ENCODE peak calls at places on chromosomes 5 and 9, in seven cellular contexts. A is brain microvascular endothelial cell, P is GM12864, O is Panc1, R is fibroblast of pulmonary artery, C is adrenal gland, H is neural progenitor cell. J is an unnamed sample.

GRCh38 chr9:129140397-129141065 is 29.3 kb downstream of the PTPA start:
- DNase-seq in A (peak; percentile 47), P (no peak), O (no peak), R (peak; percentile 57), C (peak; percentile 53), H (peak; percentile 58), J (no peak)

GRCh38 chr9:98551511-98552286 is 157.0 kb downstream of the GABBR2 start:
- DNase-seq in A (peak; percentile 46), P (no peak), O (no peak), R (peak; percentile 56), C (no peak), H (no peak), J (peak; percentile 52)

GRCh38 chr5:68331202-68332108 is 115.9 kb downstream of the PIK3R1 start:
- DNase-seq in A (peak; percentile 48), P (no peak), O (no peak), R (peak; percentile 55), C (no peak), H (no peak), J (no peak)

GRCh38 chr5:109452661-109453060 is 42.9 kb upstream of the PJA2 start:
- DNase-seq in A (no peak), P (no peak), O (no peak), R (no peak), C (no peak), H (no peak), J (no peak)

GRCh38 chr5:91018185-91018584 is 364.9 kb downstream of the ARRDC3 start:
- DNase-seq in A (no peak), P (no peak), O (no peak), R (no peak), C (no peak), H (no peak), J (peak; percentile 60)

GRCh38 chr9:136821333-136822031 is 13.7 kb downstream of the RABL6 start:
- DNase-seq in A (no peak), P (no peak), O (no peak), R (peak; percentile 37), C (no peak), H (peak; percentile 75), J (no peak)

GRCh38 chr9:112582863-112583262 is 96.2 kb downstream of the KIAA1958 start:
- DNase-seq in A (no peak), P (no peak), O (no peak), R (no peak), C (no peak), H (no peak), J (no peak)

GRCh38 chr5:94779684-94780083 is 161.2 kb downstream of the SLF1 start:
- DNase-seq in A (no peak), P (no peak), O (no peak), R (no peak), C (no peak), H (no peak), J (no peak)

GRCh38 chr5:126868961-126869451 is 92.1 kb downstream of the LMNB1 start:
- DNase-seq in A (peak; percentile 40), P (no peak), O (no peak), R (peak; percentile 54), C (peak; percentile 38), H (peak; percentile 78), J (no peak)

GRCh38 chr5:151123897-151124751 is 33.5 kb downstream of the ANXA6 start:
- DNase-seq in A (peak; percentile 34), P (peak; percentile 80), O (no peak), R (peak; percentile 41), C (peak; percentile 87), H (peak; percentile 16), J (no peak)

GRCh38 chr9:132498811-132499210 is 83.6 kb upstream of the BARHL1 start:
- DNase-seq in A (no peak), P (no peak), O (no peak), R (no peak), C (no peak), H (peak; percentile 72), J (no peak)

GRCh38 chr5:97383996-97384395 is 200.9 kb upstream of the RIOK2 start:
- DNase-seq in A (peak; percentile 32), P (no peak), O (peak; percentile 4), R (peak; percentile 25), C (no peak), H (no peak), J (no peak)

GRCh38 chr9:126706698-126707053 is 92.9 kb downstream of the LMX1B start:
- DNase-seq in A (no peak), P (no peak), O (no peak), R (no peak), C (no peak), H (no peak), J (no peak)

GRCh38 chr5:138528208-138528607 is 14.8 kb downstream of the ETF1 start:
- DNase-seq in A (no peak), P (no peak), O (no peak), R (no peak), C (no peak), H (no peak), J (no peak)

GRCh38 chr9:107667269-107667681 is 177.7 kb upstream of the KLF4 start:
- DNase-seq in A (no peak), P (no peak), O (no peak), R (no peak), C (no peak), H (no peak), J (no peak)

DNA sequence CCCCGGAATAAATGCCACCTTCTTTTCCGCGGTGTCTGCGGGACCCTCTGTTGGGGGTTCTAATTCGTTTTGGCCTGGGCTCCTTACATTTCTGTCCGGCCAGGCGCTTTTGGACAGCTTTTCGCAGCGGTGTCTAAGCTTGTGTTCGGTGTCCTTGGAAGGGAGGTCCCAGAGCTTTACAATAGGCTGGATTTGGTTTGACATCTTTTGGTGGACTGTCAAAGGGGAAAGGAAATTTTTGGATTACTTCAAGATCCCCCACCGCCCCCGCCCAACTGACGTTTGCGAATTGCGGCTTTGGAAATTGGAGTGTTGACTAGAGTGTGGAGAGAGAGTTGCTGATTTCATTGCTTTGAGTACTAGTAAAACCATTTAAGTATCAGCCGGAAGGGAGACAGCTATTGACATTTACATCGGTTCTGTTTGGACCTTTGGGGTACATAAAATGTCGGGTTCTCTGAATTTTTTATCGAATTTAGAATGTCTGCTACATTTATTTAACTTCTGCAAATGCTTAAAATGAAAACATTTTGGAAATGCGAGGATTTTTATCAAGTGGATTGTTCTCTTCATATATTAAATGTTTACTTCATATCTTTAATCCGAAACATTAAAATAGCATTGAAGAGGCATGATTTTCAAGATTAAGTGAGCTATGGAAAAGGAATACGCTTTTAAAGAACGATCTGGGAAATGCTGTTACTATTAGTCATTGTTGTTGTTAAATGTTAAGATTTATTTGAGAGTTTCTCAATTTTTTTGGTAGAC is 4.7 kb upstream of the PURA start:
- DNase-seq in A (no peak), P (no peak), O (no peak), R (no peak), C (peak; percentile 46), H (peak; percentile 63), J (no peak)
- H3K4me3 ChIP-seq in A (peak overlapping the region; percentile 78), P (peak overlapping the region; percentile 82), O (peak overlapping the region; percentile 93), R (peak overlapping the region; percentile 72), C (no peak overlapping the region), H (peak overlapping the region; percentile 54), J (peak overlapping the region; percentile 70)

GRCh38 chr9:34378376-34379060 is 1.8 kb upstream of the MYORG start:
- DNase-seq in A (no peak), P (no peak), O (no peak), R (no peak), C (no peak), H (no peak), J (no peak)

GRCh38 chr9:34380034-34380510 is 3.4 kb upstream of the MYORG start:
- DNase-seq in A (no peak), P (no peak), O (no peak), R (no peak), C (no peak), H (peak; percentile 56), J (no peak)

GRCh38 chr9:34381323-34381722 is 4.6 kb upstream of the MYORG start:
- DNase-seq in A (no peak), P (no peak), O (no peak), R (no peak), C (no peak), H (peak; percentile 34), J (no peak)

GRCh38 chr9:34380511-34381315 is 4.0 kb upstream of the MYORG start:
- DNase-seq in A (peak; percentile 51), P (no peak), O (no peak), R (peak; percentile 73), C (peak; percentile 84), H (peak; percentile 90), J (peak; percentile 34)

DNA sequence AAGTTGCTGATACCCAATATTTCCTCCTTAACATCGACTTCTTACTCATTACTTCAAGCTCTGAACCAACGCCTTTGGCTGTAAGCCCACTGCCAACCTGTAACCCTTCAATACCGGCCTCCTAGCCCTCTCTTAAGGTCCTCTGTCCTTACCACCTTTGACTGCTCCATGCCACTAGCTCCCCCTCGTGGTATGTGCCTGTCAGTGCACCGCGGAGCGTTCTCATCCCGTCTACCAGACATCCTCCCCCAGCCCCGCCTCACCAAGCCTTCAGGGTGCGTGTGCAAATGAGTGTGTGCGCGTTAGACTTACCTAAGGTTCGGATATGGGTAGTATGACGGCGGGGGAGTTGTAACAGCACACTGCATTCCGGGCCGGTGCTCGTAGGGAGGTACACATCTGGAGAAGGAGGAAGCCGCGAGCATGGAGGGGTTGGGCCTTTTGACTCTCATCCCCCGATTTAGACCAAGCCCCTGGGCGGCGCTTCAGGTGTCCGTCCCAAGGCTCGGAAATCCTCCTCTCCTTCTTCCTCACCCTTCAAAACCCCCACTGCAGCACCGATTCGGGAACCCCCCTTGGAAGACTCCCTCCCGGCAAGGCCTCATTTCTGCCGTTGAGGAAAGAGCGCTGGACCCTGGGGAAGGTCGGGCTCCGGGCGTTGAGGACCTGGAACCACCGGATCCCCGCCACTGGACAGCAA is 2.8 kb upstream of the MYORG start:
- DNase-seq in A (peak; percentile 79), P (peak; percentile 60), O (peak; percentile 85), R (peak; percentile 90), C (peak; percentile 90), H (peak; percentile 86), J (peak; percentile 36)
- H3K4me3 ChIP-seq in A (peak overlapping the region; percentile 54), P (peak overlapping the region; percentile 53), O (peak overlapping the region; percentile 53), R (peak overlapping the region; percentile 48), C (no peak overlapping the region), H (peak overlapping the region; percentile 52), J (peak overlapping the region; percentile 37)

GRCh38 chr5:120808135-120808534 is 344.0 kb downstream of the PRR16 start:
- DNase-seq in A (no peak), P (no peak), O (no peak), R (peak; percentile 6), C (no peak), H (no peak), J (no peak)
- H3K4me3 ChIP-seq in A (no peak overlapping the region), P (no peak overlapping the region), O (no peak overlapping the region), R (no peak overlapping the region), C (no peak overlapping the region), H (no peak overlapping the region), J (no peak overlapping the region)

GRCh38 chr5:153775923-153776322 is 262.8 kb downstream of the FAM114A2 start:
- DNase-seq in A (no peak), P (no peak), O (no peak), R (no peak), C (no peak), H (no peak), J (no peak)

GRCh38 chr5:153779852-153780251 is 258.9 kb downstream of the FAM114A2 start:
- DNase-seq in A (no peak), P (no peak), O (no peak), R (no peak), C (no peak), H (no peak), J (no peak)

GRCh38 chr5:153781325-153781724 is 257.4 kb downstream of the FAM114A2 start:
- DNase-seq in A (no peak), P (no peak), O (no peak), R (no peak), C (no peak), H (no peak), J (no peak)

GRCh38 chr5:153780876-153781275 is 257.8 kb downstream of the FAM114A2 start:
- DNase-seq in A (no peak), P (no peak), O (no peak), R (no peak), C (no peak), H (no peak), J (no peak)

GRCh38 chr5:153777681-153778080 is 261.0 kb downstream of the FAM114A2 start:
- DNase-seq in A (no peak), P (no peak), O (no peak), R (no peak), C (no peak), H (peak; percentile 90), J (no peak)
- H3K4me3 ChIP-seq in A (no peak overlapping the region), P (no peak overlapping the region), O (no peak overlapping the region), R (no peak overlapping the region), C (no peak overlapping the region), H (no peak overlapping the region), J (no peak overlapping the region)

J was measured in skeletal muscle cell.